ENCODE peak calls at places on chromosome 20, in six cellular contexts. W is upper lobe of right lung, Y is GM13977, D is fibroblast of mammary gland, Q is neural crest cell, C is RWPE1. M is an unnamed sample.

GRCh38 chr20:32477594-32478512 is 107.3 kb downstream of the NOL4L start:
- DNase-seq in Y (no peak), D (no peak), Q (no peak), C (no peak), W (no peak), M (no peak)

GRCh38 chr20:9514072-9514460 is 324 bp upstream of the LAMP5 start:
- DNase-seq in Y (no peak), W (no peak), Q (no peak), C (no peak), D (no peak), M (no peak)

GRCh38 chr20:62320581-62321354 is 18.0 kb downstream of the ADRM1 start:
- DNase-seq in Y (no peak), Q (no peak), D (no peak), C (peak; percentile 86), W (no peak), M (peak; percentile 46)

GRCh38 chr20:6819599-6819998 is 52.1 kb downstream of the BMP2 start:
- DNase-seq in D (no peak), Y (no peak), W (no peak), C (peak; percentile 42), Q (no peak), M (peak; percentile 42)

GRCh38 chr20:2984956-2985661 is 58.3 kb upstream of the GNRH2 start:
- DNase-seq in Y (no peak), W (no peak), C (peak; percentile 57), Q (no peak), D (peak; percentile 88), M (peak; percentile 55)

GRCh38 chr20:47735412-47736400 is 49.6 kb downstream of the SULF2 start:
- DNase-seq in D (no peak), Q (no peak), W (peak; percentile 79), Y (no peak), C (no peak), M (peak; percentile 70)

GRCh38 chr20:8901237-8902025 is 167.5 kb upstream of the PLCB4 start:
- DNase-seq in Q (no peak), Y (no peak), W (no peak), C (no peak), D (peak; percentile 42), M (no peak)

GRCh38 chr20:44054118-44054517 is 132.9 kb downstream of the JPH2 start:
- DNase-seq in W (peak; percentile 43), Q (no peak), D (no peak), Y (no peak), C (no peak), M (no peak)

GRCh38 chr20:32282461-32282860 is 5.0 kb downstream of the KIF3B start:
- DNase-seq in D (no peak), W (no peak), C (no peak), Y (no peak), Q (no peak), M (no peak)

GRCh38 chr20:33444797-33445560 is 1.4 kb upstream of the SNTA1 start:
- DNase-seq in D (peak; percentile 22), W (no peak), C (no peak), Q (no peak), Y (no peak), M (peak; percentile 56)

GRCh38 chr20:35985789-35986188 is 17.4 kb downstream of the CNBD2 start:
- DNase-seq in Y (no peak), D (no peak), Q (no peak), C (no peak), W (no peak), M (no peak)

GRCh38 chr20:59006864-59007757 is at the start of gene CTSZ:
- DNase-seq in Q (no peak), W (peak; percentile 91), Y (peak; percentile 85), D (peak; percentile 14), C (peak; percentile 75), M (peak; percentile 39)

GRCh38 chr20:62047666-62048345 is 17.9 kb downstream of the TAF4 start:
- DNase-seq in C (no peak), Y (no peak), W (peak; percentile 48), D (no peak), Q (no peak), M (no peak)

GRCh38 chr20:51313275-51313898 is 229.1 kb downstream of the NFATC2 start:
- DNase-seq in Y (no peak), C (no peak), W (no peak), D (peak; percentile 29), Q (no peak), M (no peak)

GRCh38 chr20:38214256-38214870 is 46.2 kb downstream of the KIAA1755 start:
- DNase-seq in Q (no peak), Y (no peak), W (no peak), D (no peak), C (no peak), M (no peak)

GRCh38 chr20:14617123-14617522 is 279.7 kb upstream of the FLRT3 start:
- DNase-seq in C (no peak), W (no peak), Y (no peak), D (peak; percentile 28), Q (no peak), M (no peak)

GRCh38 chr20:53087034-53087777 is 115.0 kb downstream of the TSHZ2 start:
- DNase-seq in Y (no peak), Q (no peak), W (no peak), C (no peak), D (peak; percentile 83), M (no peak)

GRCh38 chr20:61295249-61295648 is 43.2 kb downstream of the CDH4 start:
- DNase-seq in Q (no peak), W (no peak), C (no peak), Y (no peak), D (no peak), M (no peak)

GRCh38 chr20:986733-987355 is 15.3 kb downstream of the RSPO4 start:
- DNase-seq in Q (no peak), Y (no peak), D (no peak), W (no peak), C (peak; percentile 34), M (peak; percentile 37)

GRCh38 chr20:64156886-64157875 is 7.1 kb upstream of the MYT1 start:
- DNase-seq in Y (no peak), C (no peak), Q (no peak), W (no peak), D (no peak), M (no peak)

GRCh38 chr20:8602389-8603116 is 466.3 kb upstream of the PLCB4 start:
- DNase-seq in C (no peak), W (no peak), Q (no peak), D (no peak), Y (peak; percentile 44), M (no peak)

GRCh38 chr20:52313335-52313963 is 121.9 kb upstream of the ZFP64 start:
- DNase-seq in D (peak; percentile 53), W (no peak), C (peak; percentile 66), Y (no peak), Q (peak; percentile 13), M (peak; percentile 40)

GRCh38 chr20:51837876-51838420 is 35.6 kb upstream of the SALL4 start:
- DNase-seq in D (no peak), C (no peak), Y (no peak), Q (no peak), W (no peak), M (no peak)

GRCh38 chr20:41654292-41654691 is 36.1 kb upstream of the CHD6 start:
- DNase-seq in D (no peak), Q (no peak), W (no peak), C (no peak), Y (no peak), M (no peak)

GRCh38 chr20:36121981-36122930 is 32.3 kb upstream of the EPB41L1 start:
- DNase-seq in C (peak; percentile 94), Q (no peak), W (peak; percentile 90), D (no peak), Y (no peak), M (no peak)

GRCh38 chr20:830011-830521 is 3.4 kb upstream of the FAM110A start:
- DNase-seq in D (peak; percentile 8), Y (no peak), Q (no peak), C (no peak), W (peak; percentile 27), M (no peak)

DNA sequence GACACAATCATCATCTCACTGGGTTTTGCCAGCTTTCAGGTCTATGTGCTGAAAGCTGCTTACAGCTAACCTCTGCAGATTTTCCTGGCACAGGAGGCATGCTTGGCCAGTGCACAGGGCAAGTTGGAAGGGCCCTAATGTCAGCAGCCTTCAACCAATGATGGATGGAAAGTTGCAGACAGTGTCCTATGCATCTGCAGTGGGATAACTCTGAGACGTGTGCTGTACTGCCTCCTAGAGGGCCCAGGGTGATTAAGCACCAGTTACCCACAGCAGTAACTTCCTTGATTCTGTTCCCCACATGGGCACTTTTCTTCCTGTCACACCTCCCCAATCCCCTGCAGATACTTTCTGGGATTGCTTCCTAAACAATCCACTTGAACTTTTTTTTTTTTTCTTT is 38.6 kb downstream of the OVOL2 start:
- DNase-seq in Q (no peak), W (no peak), C (no peak), D (peak; percentile 32), Y (peak; percentile 74), M (peak; percentile 34)
- TF ChIP-seq CTCF in Q (peak; percentile 47), W (peak; percentile 45), C (no peak), D (peak; percentile 56), Y (peak; percentile 77), M (peak; percentile 12)

DNA sequence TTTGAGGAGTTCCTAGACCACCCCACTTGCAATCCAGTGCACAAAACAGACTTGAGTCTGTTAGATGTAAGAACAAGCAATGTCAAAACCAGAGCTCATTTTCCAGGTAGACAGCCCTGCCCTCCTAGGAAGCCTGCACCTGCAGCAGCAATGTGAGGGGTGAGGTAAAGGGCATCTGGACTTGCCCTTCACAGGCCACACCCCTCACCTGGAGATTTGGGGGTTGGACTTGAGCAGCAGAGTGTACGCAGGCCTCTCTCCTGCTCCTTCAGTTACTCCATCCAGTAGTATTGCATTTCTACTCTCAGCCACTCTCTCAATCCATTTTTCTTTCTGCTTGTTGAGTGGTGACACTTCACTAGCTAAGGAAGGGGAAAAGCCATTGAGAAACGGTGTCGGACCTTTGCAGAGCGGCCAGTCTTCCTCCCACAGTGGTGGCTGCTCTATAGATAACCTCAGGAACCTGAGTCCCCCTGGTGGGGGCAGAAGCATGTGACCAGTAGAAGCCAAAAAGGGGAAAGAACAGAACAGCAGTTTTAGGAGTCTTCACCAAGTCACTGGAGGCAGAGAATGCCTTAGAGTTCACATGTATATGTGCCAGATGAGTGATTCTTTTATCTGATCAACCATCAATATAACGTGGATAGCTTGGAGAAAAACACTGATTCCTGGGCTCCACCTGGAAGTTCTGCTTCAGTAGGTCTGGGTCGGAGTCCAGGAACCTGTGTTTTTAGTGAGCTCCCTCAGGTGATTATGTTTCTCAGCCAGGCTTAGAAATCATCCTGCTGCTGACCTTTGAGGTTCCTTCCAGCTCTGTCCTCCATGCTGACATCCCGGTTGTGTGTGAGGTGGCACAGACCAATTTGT is 28.0 kb downstream of the ARFGEF2 start:
- DNase-seq in Y (no peak), Q (no peak), C (no peak), D (no peak), W (no peak), M (no peak)
- TF ChIP-seq CTCF in Y (no peak), Q (peak; percentile 34), C (no peak), D (no peak), W (no peak), M (no peak)

GRCh38 chr20:56202493-56203077 is 45.9 kb upstream of the MC3R start:
- DNase-seq in Y (no peak), D (peak; percentile 18), W (no peak), Q (no peak), C (peak; percentile 76), M (peak; percentile 63)
- TF ChIP-seq CTCF in Y (peak; percentile 35), D (peak; percentile 38), W (peak; percentile 37), Q (peak; percentile 30), C (peak; percentile 93), M (peak; percentile 73)

DNA sequence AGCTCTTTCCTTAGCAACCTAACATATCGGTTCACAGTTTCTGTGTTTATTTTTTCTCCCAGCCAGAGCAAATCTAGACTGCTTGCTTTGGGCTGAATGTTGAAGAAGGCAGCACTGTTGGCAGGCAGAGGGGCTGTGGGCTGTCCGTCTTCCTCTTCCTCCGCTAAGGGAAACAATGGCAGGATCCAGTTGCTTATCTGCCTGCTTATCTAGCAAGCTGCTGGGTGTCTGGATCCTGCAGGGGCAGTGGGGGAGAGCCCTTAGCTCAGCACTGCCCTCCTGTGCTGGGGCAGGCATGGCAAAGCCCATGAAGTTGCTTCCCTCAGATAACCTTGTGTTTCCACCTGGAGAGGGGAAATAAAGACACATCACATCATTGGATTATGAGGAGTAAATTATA is 92.7 kb upstream of the CD93 start:
- DNase-seq in Y (no peak), C (no peak), D (no peak), Q (no peak), W (no peak), M (no peak)
- TF ChIP-seq CTCF in Y (no peak), C (no peak), D (no peak), Q (no peak), W (peak; percentile 42), M (no peak)

M was measured in MCF 10A.